ENCODE peak calls at places on chromosomes 3 and 15, in six cellular contexts. One of them, this sample, is unnamed.

GRCh38 chr3:53764376-53764775 is 81.8 kb downstream of the CHDH start:
- DNase-seq in transverse colon: no peak
- DNase-seq in pancreas: peak; percentile 62
- DNase-seq in cardiac fibroblast: no peak
- DNase-seq in astrocyte: no peak
- DNase-seq in adrenal gland: no peak
- DNase-seq in this sample: no peak

GRCh38 chr3:69419276-69419675 is 33.4 kb upstream of the FRMD4B start:
- DNase-seq in transverse colon: no peak
- DNase-seq in cardiac fibroblast: no peak
- DNase-seq in pancreas: no peak
- DNase-seq in adrenal gland: no peak
- DNase-seq in astrocyte: no peak
- DNase-seq in this sample: peak; percentile 12

GRCh38 chr3:46146548-46146947 is 61.6 kb downstream of the CCR1 start:
- DNase-seq in cardiac fibroblast: no peak
- DNase-seq in pancreas: no peak
- DNase-seq in adrenal gland: no peak
- DNase-seq in transverse colon: no peak
- DNase-seq in astrocyte: no peak
- DNase-seq in this sample: no peak

GRCh38 chr3:133503409-133503808 is 70.1 kb upstream of the CDV3 start:
- DNase-seq in transverse colon: no peak
- DNase-seq in astrocyte: no peak
- DNase-seq in adrenal gland: no peak
- DNase-seq in pancreas: no peak
- DNase-seq in cardiac fibroblast: no peak
- DNase-seq in this sample: no peak

GRCh38 chr3:172065534-172065933 is 26.2 kb downstream of the FNDC3B start:
- DNase-seq in pancreas: no peak
- DNase-seq in transverse colon: peak; percentile 33
- DNase-seq in adrenal gland: no peak
- DNase-seq in astrocyte: peak; percentile 81
- DNase-seq in cardiac fibroblast: peak; percentile 68
- DNase-seq in this sample: peak; percentile 66

GRCh38 chr3:120450914-120451669 is at the start of gene FSTL1:
- DNase-seq in adrenal gland: peak; percentile 77
- DNase-seq in transverse colon: peak; percentile 43
- DNase-seq in astrocyte: peak; percentile 71
- DNase-seq in pancreas: peak; percentile 38
- DNase-seq in cardiac fibroblast: peak; percentile 82
- DNase-seq in this sample: peak; percentile 67

GRCh38 chr3:122893754-122894668 is 99.1 kb downstream of the SLC49A4 start:
- DNase-seq in cardiac fibroblast: peak; percentile 3
- DNase-seq in adrenal gland: no peak
- DNase-seq in astrocyte: no peak
- DNase-seq in transverse colon: no peak
- DNase-seq in pancreas: no peak
- DNase-seq in this sample: peak; percentile 69

GRCh38 chr3:25719321-25719720 is 54.6 kb upstream of the TOP2B start:
- DNase-seq in transverse colon: no peak
- DNase-seq in adrenal gland: no peak
- DNase-seq in cardiac fibroblast: no peak
- DNase-seq in pancreas: no peak
- DNase-seq in astrocyte: no peak
- DNase-seq in this sample: no peak

GRCh38 chr3:159238646-159239045 is 436.8 kb downstream of the MFSD1 start:
- DNase-seq in transverse colon: no peak
- DNase-seq in cardiac fibroblast: no peak
- DNase-seq in adrenal gland: no peak
- DNase-seq in astrocyte: peak; percentile 25
- DNase-seq in pancreas: no peak
- DNase-seq in this sample: peak; percentile 49

GRCh38 chr3:94429517-94429916 is 366.7 kb downstream of the NSUN3 start:
- DNase-seq in adrenal gland: no peak
- DNase-seq in pancreas: no peak
- DNase-seq in astrocyte: no peak
- DNase-seq in cardiac fibroblast: no peak
- DNase-seq in transverse colon: no peak
- DNase-seq in this sample: peak; percentile 14

GRCh38 chr3:128334086-128334650 is 132.5 kb downstream of the DNAJB8 start:
- DNase-seq in transverse colon: no peak
- DNase-seq in cardiac fibroblast: no peak
- DNase-seq in adrenal gland: no peak
- DNase-seq in pancreas: no peak
- DNase-seq in astrocyte: no peak
- DNase-seq in this sample: no peak

GRCh38 chr15:48440084-48440483 is 108.9 kb downstream of the DUT start:
- DNase-seq in transverse colon: no peak
- DNase-seq in cardiac fibroblast: peak; percentile 74
- DNase-seq in pancreas: no peak
- DNase-seq in astrocyte: peak; percentile 96
- DNase-seq in adrenal gland: no peak
- DNase-seq in this sample: peak; percentile 93

GRCh38 chr3:168040624-168041208 is 55.0 kb downstream of the GOLIM4 start:
- DNase-seq in transverse colon: no peak
- DNase-seq in cardiac fibroblast: peak; percentile 90
- DNase-seq in astrocyte: peak; percentile 45
- DNase-seq in adrenal gland: no peak
- DNase-seq in pancreas: no peak
- DNase-seq in this sample: peak; percentile 74

GRCh38 chr3:46095307-46095706 is 68.0 kb upstream of the XCR1 start:
- DNase-seq in pancreas: no peak
- DNase-seq in astrocyte: no peak
- DNase-seq in transverse colon: no peak
- DNase-seq in adrenal gland: no peak
- DNase-seq in cardiac fibroblast: no peak
- DNase-seq in this sample: no peak

GRCh38 chr15:69805248-69805953 is 292.3 kb downstream of the TLE3 start:
- DNase-seq in transverse colon: no peak
- DNase-seq in cardiac fibroblast: no peak
- DNase-seq in astrocyte: no peak
- DNase-seq in pancreas: no peak
- DNase-seq in adrenal gland: no peak
- DNase-seq in this sample: no peak

GRCh38 chr15:32919749-32920414 is 202.1 kb downstream of the GREM1 start:
- DNase-seq in adrenal gland: no peak
- DNase-seq in pancreas: no peak
- DNase-seq in astrocyte: peak; percentile 93
- DNase-seq in cardiac fibroblast: peak; percentile 94
- DNase-seq in transverse colon: no peak
- DNase-seq in this sample: peak; percentile 95

GRCh38 chr15:25784141-25784540 is 79.0 kb downstream of the ATP10A start:
- DNase-seq in astrocyte: no peak
- DNase-seq in pancreas: no peak
- DNase-seq in cardiac fibroblast: no peak
- DNase-seq in adrenal gland: no peak
- DNase-seq in transverse colon: no peak
- DNase-seq in this sample: peak; percentile 21

GRCh38 chr3:192444096-192444790 is 283.1 kb downstream of the FGF12 start:
- DNase-seq in adrenal gland: peak; percentile 71
- DNase-seq in cardiac fibroblast: peak; percentile 71
- DNase-seq in astrocyte: peak; percentile 39
- DNase-seq in transverse colon: peak; percentile 45
- DNase-seq in pancreas: peak; percentile 28
- DNase-seq in this sample: peak; percentile 29

GRCh38 chr3:139074565-139075115 is 29.9 kb upstream of the PRR23C start:
- DNase-seq in transverse colon: no peak
- DNase-seq in cardiac fibroblast: no peak
- DNase-seq in adrenal gland: no peak
- DNase-seq in astrocyte: no peak
- DNase-seq in pancreas: no peak
- DNase-seq in this sample: no peak

GRCh38 chr3:171873561-171873960 is 30.4 kb downstream of the TMEM212 start:
- DNase-seq in astrocyte: peak; percentile 72
- DNase-seq in transverse colon: no peak
- DNase-seq in pancreas: no peak
- DNase-seq in adrenal gland: no peak
- DNase-seq in cardiac fibroblast: peak; percentile 42
- DNase-seq in this sample: peak; percentile 69

GRCh38 chr15:66716668-66717025 is 14.6 kb downstream of the SMAD6 start:
- DNase-seq in cardiac fibroblast: no peak
- DNase-seq in transverse colon: no peak
- DNase-seq in adrenal gland: no peak
- DNase-seq in astrocyte: no peak
- DNase-seq in pancreas: no peak
- DNase-seq in this sample: no peak

GRCh38 chr15:29805043-29805707 is 17.1 kb downstream of the TJP1 start:
- DNase-seq in pancreas: peak; percentile 50
- DNase-seq in astrocyte: peak; percentile 72
- DNase-seq in cardiac fibroblast: peak; percentile 91
- DNase-seq in adrenal gland: peak; percentile 57
- DNase-seq in transverse colon: no peak
- DNase-seq in this sample: peak; percentile 82

DNA sequence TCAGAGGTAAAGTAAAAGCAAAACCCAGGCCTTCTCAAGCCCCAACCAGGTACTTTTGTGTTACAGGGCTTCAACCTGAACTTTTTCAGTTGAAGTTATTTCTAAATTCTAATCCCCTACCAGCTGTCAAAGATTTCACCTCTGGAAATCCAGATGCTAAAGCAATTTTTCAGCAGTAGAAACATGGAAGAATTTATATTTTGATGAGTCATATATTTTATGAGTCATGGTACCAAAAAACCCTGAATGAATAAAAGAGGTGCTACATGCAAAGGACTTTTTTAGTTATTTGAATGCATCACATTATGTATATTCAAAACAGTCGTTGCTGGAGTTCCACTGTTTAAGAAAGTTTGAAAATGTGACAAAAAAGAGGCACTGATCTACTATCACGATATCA is 96.0 kb upstream of the ZNF385D start:
- DNase-seq in pancreas: no peak
- DNase-seq in astrocyte: peak; percentile 14
- DNase-seq in transverse colon: no peak
- DNase-seq in cardiac fibroblast: peak; percentile 10
- DNase-seq in adrenal gland: no peak
- DNase-seq in this sample: peak; percentile 52
- TF ChIP-seq CTCF in pancreas: no peak
- TF ChIP-seq CTCF in astrocyte: no peak
- TF ChIP-seq CTCF in transverse colon: no peak
- TF ChIP-seq CTCF in cardiac fibroblast: no peak
- TF ChIP-seq CTCF in adrenal gland: no peak
- TF ChIP-seq CTCF in this sample: no peak

GRCh38 chr3:64956619-64957018 is 268.8 kb upstream of the ADAMTS9 start:
- DNase-seq in astrocyte: no peak
- DNase-seq in pancreas: no peak
- DNase-seq in cardiac fibroblast: no peak
- DNase-seq in adrenal gland: no peak
- DNase-seq in transverse colon: no peak
- DNase-seq in this sample: peak; percentile 13
- H3K4me3 ChIP-seq in astrocyte: no peak overlapping the region
- H3K4me3 ChIP-seq in pancreas: no peak overlapping the region
- H3K4me3 ChIP-seq in cardiac fibroblast: no peak overlapping the region
- H3K4me3 ChIP-seq in adrenal gland: no peak overlapping the region
- H3K4me3 ChIP-seq in transverse colon: no peak overlapping the region
- H3K4me3 ChIP-seq in this sample: no peak overlapping the region

DNA sequence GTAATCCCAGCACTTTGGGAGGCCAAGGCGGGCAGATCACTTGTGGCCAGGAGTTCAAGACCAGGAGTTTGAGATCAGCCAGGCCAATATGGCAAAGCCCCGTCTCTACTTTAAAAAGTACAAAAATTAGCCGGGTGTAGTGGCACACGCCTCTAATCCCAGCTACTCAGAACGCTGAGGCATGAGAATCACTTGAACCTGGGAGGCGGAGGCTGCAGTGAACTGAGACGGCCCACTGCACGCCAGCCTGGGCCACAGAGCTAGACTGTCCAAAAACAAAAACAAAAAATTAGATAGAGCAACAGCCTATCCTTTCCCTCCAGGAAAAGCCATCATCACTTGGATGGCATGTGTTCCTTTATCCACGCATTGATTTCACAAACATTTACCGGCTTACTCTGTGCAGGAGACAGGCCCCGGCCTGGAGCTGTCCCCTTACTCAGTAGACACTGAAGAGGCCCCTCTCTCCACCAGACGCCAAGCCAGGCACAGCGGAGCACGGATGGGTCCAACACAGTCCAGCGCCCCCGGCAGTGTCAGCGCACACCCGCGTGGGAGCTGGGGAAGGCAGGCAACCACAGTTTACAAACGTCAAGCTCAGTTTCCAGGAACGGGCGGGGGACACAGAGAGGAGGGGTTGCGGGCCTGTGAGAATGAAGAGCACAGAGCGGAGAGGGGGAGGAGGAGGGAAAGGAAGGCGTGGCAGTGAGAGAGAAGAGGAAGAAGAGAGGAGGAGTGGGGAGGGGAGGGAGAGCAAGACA is 3.1 kb downstream of the GP5 start:
- DNase-seq in cardiac fibroblast: no peak
- DNase-seq in transverse colon: peak; percentile 41
- DNase-seq in pancreas: no peak
- DNase-seq in astrocyte: peak; percentile 10
- DNase-seq in adrenal gland: no peak
- DNase-seq in this sample: no peak
- TF ChIP-seq CTCF in cardiac fibroblast: no peak
- TF ChIP-seq CTCF in transverse colon: no peak
- TF ChIP-seq CTCF in pancreas: no peak
- TF ChIP-seq CTCF in astrocyte: no peak
- TF ChIP-seq CTCF in adrenal gland: no peak
- TF ChIP-seq CTCF in this sample: no peak

GRCh38 chr15:74417670-74418069 is 16.1 kb downstream of the SEMA7A start:
- DNase-seq in adrenal gland: no peak
- DNase-seq in astrocyte: no peak
- DNase-seq in pancreas: no peak
- DNase-seq in cardiac fibroblast: no peak
- DNase-seq in transverse colon: no peak
- DNase-seq in this sample: no peak

GRCh38 chr15:74420193-74420905 is 13.4 kb downstream of the SEMA7A start:
- DNase-seq in pancreas: no peak
- DNase-seq in transverse colon: no peak
- DNase-seq in adrenal gland: peak; percentile 65
- DNase-seq in astrocyte: no peak
- DNase-seq in cardiac fibroblast: no peak
- DNase-seq in this sample: no peak

GRCh38 chr15:74418575-74419338 is 15.0 kb downstream of the SEMA7A start:
- DNase-seq in pancreas: no peak
- DNase-seq in transverse colon: no peak
- DNase-seq in cardiac fibroblast: no peak
- DNase-seq in astrocyte: no peak
- DNase-seq in adrenal gland: no peak
- DNase-seq in this sample: no peak

GRCh38 chr15:74421302-74422245 is 12.2 kb downstream of the SEMA7A start:
- DNase-seq in cardiac fibroblast: no peak
- DNase-seq in pancreas: no peak
- DNase-seq in adrenal gland: no peak
- DNase-seq in transverse colon: no peak
- DNase-seq in astrocyte: no peak
- DNase-seq in this sample: no peak

DNA sequence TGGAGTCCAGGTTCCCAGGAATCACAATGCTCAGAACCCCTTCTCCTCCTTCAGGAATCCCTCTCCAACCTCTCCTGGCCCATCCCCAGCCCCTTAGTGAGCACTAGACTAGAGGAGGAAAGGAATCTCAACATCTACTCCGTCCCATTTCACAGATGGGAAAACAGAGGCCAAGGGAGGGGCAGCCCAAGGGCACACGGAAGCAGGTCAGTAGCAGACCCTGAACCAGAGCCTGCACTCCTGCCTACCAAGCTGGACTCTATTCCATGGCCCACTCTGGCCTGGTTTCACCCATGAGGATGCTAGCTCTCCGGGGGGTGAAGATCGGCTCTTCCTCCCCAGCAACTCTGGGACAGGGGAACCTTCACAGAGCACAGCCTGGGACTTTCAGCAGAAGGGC is 14.3 kb downstream of the SEMA7A start:
- DNase-seq in cardiac fibroblast: no peak
- DNase-seq in transverse colon: no peak
- DNase-seq in adrenal gland: no peak
- DNase-seq in pancreas: no peak
- DNase-seq in astrocyte: no peak
- DNase-seq in this sample: no peak
- H3K4me3 ChIP-seq in cardiac fibroblast: no peak overlapping the region
- H3K4me3 ChIP-seq in transverse colon: no peak overlapping the region
- H3K4me3 ChIP-seq in adrenal gland: no peak overlapping the region
- H3K4me3 ChIP-seq in pancreas: no peak overlapping the region
- H3K4me3 ChIP-seq in astrocyte: no peak overlapping the region
- H3K4me3 ChIP-seq in this sample: no peak overlapping the region